ENCODE peak calls at places on chromosomes 3 and 15, in seven cellular contexts. W is HFFc6; A is activated CD4-positive, alpha-beta T cell treated with anti-CD3 and anti-CD28 coated beads, Interleukin-2, amount 10 ng/mL, durations not matched to agents 7 days and 5 days; S is pancreas; Y is GM20000; B is HTR-8/SVneo; E is vagina. I is an unnamed sample.

GRCh38 chr15:88196961-88197360 is 59.6 kb downstream of the NTRK3 start:
- DNase-seq in S (no peak), B (no peak), A (no peak), Y (no peak), E (no peak), W (no peak), I (no peak)

GRCh38 chr15:100997442-100997841 is 78.3 kb downstream of the LRRK1 start:
- DNase-seq in A (no peak), B (no peak), S (no peak), Y (no peak), W (peak), E (no peak), I (no peak)

GRCh38 chr3:8464668-8465067 is 37.0 kb upstream of the LMCD1 start:
- DNase-seq in S (no peak), Y (no peak), E (no peak), W (no peak), A (no peak), B (no peak), I (no peak)

GRCh38 chr15:59953392-59953883 is 50.7 kb upstream of the FOXB1 start:
- DNase-seq in A (no peak), B (no peak), E (no peak), Y (no peak), W (no peak), S (peak), I (no peak)

GRCh38 chr3:134481166-134481565 is 4.6 kb downstream of the ANAPC13 start:
- DNase-seq in Y (no peak), A (no peak), E (no peak), B (no peak), W (no peak), S (no peak), I (no peak)

GRCh38 chr3:107402214-107402613 is 25.0 kb downstream of the CCDC54 start:
- DNase-seq in Y (no peak), E (no peak), S (no peak), A (no peak), B (no peak), W (no peak), I (no peak)

GRCh38 chr3:57079221-57079831 is 18.9 kb downstream of the SPATA12 start:
- DNase-seq in W (no peak), E (no peak), S (peak), B (peak), Y (peak), A (no peak), I (peak)

GRCh38 chr3:188031106-188031505 is 122.9 kb upstream of the LPP start:
- DNase-seq in B (no peak), S (no peak), E (no peak), W (no peak), A (no peak), Y (no peak), I (no peak)

GRCh38 chr3:144127014-144127413 is 155.4 kb downstream of the DIPK2A start:
- DNase-seq in A (no peak), E (no peak), B (no peak), W (no peak), Y (no peak), S (no peak), I (no peak)

GRCh38 chr3:85912981-85913380 is 954.2 kb downstream of the CADM2 start:
- DNase-seq in A (no peak), E (no peak), Y (no peak), B (no peak), W (no peak), S (no peak), I (no peak)

GRCh38 chr3:141065258-141065657 is 14.1 kb downstream of the SPSB4 start:
- DNase-seq in W (no peak), Y (no peak), A (no peak), E (no peak), B (no peak), S (peak), I (no peak)

GRCh38 chr3:62622553-62623174 is 249.3 kb upstream of the FEZF2 start:
- DNase-seq in S (no peak), A (no peak), B (peak), E (no peak), Y (peak), W (peak), I (no peak)

I was measured in ovary.